ENCODE peak calls at places on chromosomes 2 and 18, in six cellular contexts. Q is H9, S is transverse colon, F is pancreas, K is heart left ventricle, M is caudate nucleus. T is an unnamed sample.

GRCh38 chr18:3453540-3454364 is 3.8 kb downstream of the TGIF1 start:
- DNase-seq in K (peak), Q (no peak), F (peak), S (peak), M (no peak), T (no peak)

GRCh38 chr2:190627881-190628412 is 20.9 kb upstream of the NAB1 start:
- DNase-seq in F (no peak), S (peak), K (peak), Q (no peak), M (no peak), T (no peak)

GRCh38 chr18:74725690-74726089 is 128.0 kb downstream of the ZNF407 start:
- DNase-seq in F (no peak), K (no peak), S (no peak), M (no peak), Q (no peak), T (no peak)

GRCh38 chr2:127525692-127526141 is 572 bp downstream of the IWS1 start:
- DNase-seq in M (no peak), S (no peak), F (no peak), Q (no peak), K (no peak), T (no peak)

GRCh38 chr2:95061119-95061512 is 35.6 kb downstream of the MAL start:
- DNase-seq in F (no peak), S (no peak), K (no peak), M (no peak), Q (peak), T (no peak)

GRCh38 chr2:144382848-144383247 is 137.1 kb downstream of the ZEB2 start:
- DNase-seq in Q (no peak), F (no peak), K (no peak), M (no peak), S (no peak), T (no peak)

GRCh38 chr2:127025357-127026062 is 81.4 kb downstream of the BIN1 start:
- DNase-seq in S (peak), Q (peak), F (peak), M (peak), K (peak), T (peak)

GRCh38 chr2:85409719-85410583 is at the start of gene CAPG:
- DNase-seq in F (peak), S (peak), K (peak), Q (peak), M (no peak), T (peak)

GRCh38 chr2:67234443-67234842 is 162.7 kb upstream of the ETAA1 start:
- DNase-seq in M (no peak), S (no peak), Q (peak), F (peak), K (no peak), T (no peak)

GRCh38 chr2:239167766-239168444 is 232.9 kb downstream of the HDAC4 start:
- DNase-seq in F (peak), K (peak), Q (no peak), S (no peak), M (no peak), T (peak)

GRCh38 chr18:27921392-27921791 is 255.5 kb downstream of the CDH2 start:
- DNase-seq in S (no peak), K (no peak), F (no peak), Q (peak), M (no peak), T (no peak)

GRCh38 chr2:83953661-83954060 is 505.4 kb downstream of the SUCLG1 start:
- DNase-seq in S (no peak), F (no peak), K (no peak), M (no peak), Q (peak), T (no peak)

GRCh38 chr2:20578266-20578894 is 72.5 kb downstream of the HS1BP3 start:
- DNase-seq in M (no peak), K (peak), S (no peak), F (no peak), Q (no peak), T (no peak)

GRCh38 chr2:28401-28975 is 17.8 kb downstream of the FAM110C start:
- DNase-seq in K (no peak), F (no peak), M (no peak), S (no peak), Q (no peak), T (no peak)

GRCh38 chr2:10132596-10132995 is 10.1 kb downstream of the RRM2 start:
- DNase-seq in Q (no peak), M (no peak), K (no peak), S (no peak), F (no peak), T (no peak)

GRCh38 chr2:204923957-204924356 is 378.7 kb downstream of the PARD3B start:
- DNase-seq in Q (no peak), K (no peak), S (no peak), F (no peak), M (no peak), T (no peak)

GRCh38 chr2:168639501-168639900 is 162.9 kb upstream of the NOSTRIN start:
- DNase-seq in Q (no peak), F (no peak), S (peak), M (no peak), K (peak), T (no peak)

GRCh38 chr2:167438206-167438605 is 549.9 kb downstream of the XIRP2 start:
- DNase-seq in F (no peak), M (no peak), S (no peak), Q (no peak), K (no peak), T (no peak)

GRCh38 chr2:157692768-157693167 is 64.1 kb upstream of the ACVR1C start:
- DNase-seq in F (no peak), S (no peak), K (no peak), Q (no peak), M (no peak), T (no peak)

GRCh38 chr2:188272121-188272520 is 19.6 kb upstream of the GULP1 start:
- DNase-seq in Q (no peak), F (no peak), S (no peak), M (no peak), K (no peak), T (no peak)

GRCh38 chr2:199710551-199710950 is 140.4 kb downstream of the FTCDNL1 start:
- DNase-seq in S (no peak), Q (no peak), M (no peak), K (no peak), F (no peak), T (no peak)

GRCh38 chr2:3042601-3043585 is 334.7 kb downstream of the EIPR1 start:
- DNase-seq in F (peak), M (no peak), Q (no peak), S (peak), K (no peak), T (no peak)

GRCh38 chr2:117065912-117066311 is 748.6 kb upstream of the DDX18 start:
- DNase-seq in K (no peak), Q (no peak), F (no peak), S (no peak), M (no peak), T (no peak)

GRCh38 chr2:12321017-12321641 is 395.6 kb upstream of the TRIB2 start:
- DNase-seq in Q (no peak), S (no peak), M (no peak), F (peak), K (peak), T (no peak)

GRCh38 chr2:240247241-240247867 is 106.9 kb upstream of the OTOS start:
- DNase-seq in S (no peak), F (no peak), M (no peak), Q (no peak), K (no peak), T (no peak)

GRCh38 chr2:171529914-171530313 is 7.6 kb downstream of the CYBRD1 start:
- DNase-seq in M (no peak), Q (no peak), K (no peak), S (no peak), F (no peak), T (no peak)

GRCh38 chr18:10417679-10418078 is 36.8 kb upstream of the APCDD1 start:
- DNase-seq in M (no peak), K (no peak), S (no peak), Q (no peak), F (no peak), T (no peak)

GRCh38 chr2:239311132-239312040 is 89.4 kb downstream of the HDAC4 start:
- DNase-seq in Q (peak), S (peak), M (no peak), K (no peak), F (peak), T (no peak)

GRCh38 chr2:241070811-241071676 is 31.0 kb downstream of the MTERF4 start:
- DNase-seq in Q (no peak), F (no peak), M (no peak), S (no peak), K (no peak), T (no peak)

GRCh38 chr2:170822292-170822884 is 5.7 kb downstream of the GAD1 start:
- DNase-seq in Q (peak), S (no peak), F (no peak), M (no peak), K (no peak), T (peak)

GRCh38 chr18:22282311-22283235 is 113.2 kb downstream of the GATA6 start:
- DNase-seq in F (no peak), S (no peak), M (no peak), Q (peak), K (no peak), T (no peak)

GRCh38 chr18:22283397-22283796 is 114.0 kb downstream of the GATA6 start:
- DNase-seq in S (no peak), M (no peak), F (no peak), Q (no peak), K (no peak), T (no peak)

GRCh38 chr18:22284581-22285230 is 115.3 kb downstream of the GATA6 start:
- DNase-seq in K (no peak), F (no peak), S (no peak), M (no peak), Q (no peak), T (no peak)

GRCh38 chr18:22286576-22286975 is 117.2 kb downstream of the GATA6 start:
- DNase-seq in F (peak), K (no peak), Q (no peak), M (no peak), S (peak), T (no peak)

DNA sequence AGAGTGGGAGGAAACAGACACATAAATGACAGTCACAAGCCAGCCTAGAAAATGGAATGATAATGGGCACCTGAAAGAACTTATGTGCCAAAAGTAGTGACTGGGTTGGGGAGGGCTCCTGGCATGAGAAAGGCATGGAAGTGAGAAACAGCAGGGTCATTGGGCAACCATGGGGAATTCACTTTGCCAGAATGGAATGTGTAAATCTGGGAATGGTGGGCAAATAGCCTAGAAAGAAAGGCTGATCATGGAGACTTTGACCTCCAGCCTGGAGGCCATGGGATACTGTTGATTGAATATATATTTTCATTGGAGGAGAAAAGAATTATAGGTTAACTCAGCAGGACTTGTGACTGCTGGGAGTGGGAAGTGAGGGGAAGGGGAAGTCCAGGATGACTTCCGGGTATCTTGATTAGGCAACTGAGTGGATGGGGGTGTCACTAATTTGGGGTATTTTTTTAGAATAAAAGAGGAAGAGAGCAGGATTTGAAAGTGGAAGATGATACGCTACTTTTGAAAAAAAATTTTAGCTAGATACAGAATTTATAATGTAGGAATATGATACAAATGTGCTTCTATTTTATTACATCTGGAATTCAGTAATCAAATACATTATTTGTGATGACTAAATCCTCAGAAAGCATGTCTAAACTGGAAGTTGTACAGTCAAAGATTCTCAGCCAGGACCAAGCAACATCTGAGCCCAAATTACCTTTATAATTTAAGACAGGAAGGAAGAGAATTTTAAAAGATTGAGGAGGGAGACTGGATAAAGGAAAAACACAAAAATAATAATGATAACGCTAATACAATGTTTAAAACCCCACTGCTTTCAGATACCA is 116.1 kb downstream of the GATA6 start:
- DNase-seq in Q (no peak), F (no peak), S (no peak), K (no peak), M (no peak), T (no peak)
- H3K27ac ChIP-seq in Q (no peak), F (no peak), S (peak), K (no peak), M (no peak), T (no peak)

DNA sequence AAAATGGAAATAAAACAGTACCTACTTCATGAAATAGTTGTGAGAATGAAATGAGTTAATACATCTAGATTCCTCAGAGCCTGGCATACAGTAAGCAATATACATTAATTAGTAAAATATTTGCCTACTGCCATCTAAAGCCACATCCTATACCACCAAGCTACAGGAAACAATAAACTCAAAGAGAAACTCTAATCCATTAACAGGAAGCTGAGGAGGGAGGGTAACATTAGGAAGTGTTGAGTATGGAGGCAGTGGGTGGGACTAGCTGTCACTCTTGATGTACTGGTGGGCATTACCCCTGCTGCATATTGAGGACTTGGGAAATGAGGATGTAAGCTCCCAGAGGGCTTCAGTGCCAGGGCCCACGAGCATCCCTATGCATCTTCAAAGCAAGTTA is 396.5 kb downstream of the TNS1 start:
- DNase-seq in M (no peak), S (no peak), K (no peak), F (no peak), Q (no peak), T (no peak)
- H3K27ac ChIP-seq in M (no peak), S (no peak), K (no peak), F (no peak), Q (no peak), T (no peak)

GRCh38 chr2:30303094-30303493 is 71.8 kb downstream of the LBH start:
- DNase-seq in S (no peak), K (no peak), F (no peak), Q (no peak), M (no peak), T (no peak)

GRCh38 chr2:30301551-30301950 is 70.2 kb downstream of the LBH start:
- DNase-seq in M (no peak), S (no peak), Q (peak), F (no peak), K (no peak), T (no peak)

GRCh38 chr2:30308280-30308679 is 76.9 kb downstream of the LBH start:
- DNase-seq in S (no peak), K (no peak), M (no peak), F (no peak), Q (no peak), T (no peak)

GRCh38 chr2:30306522-30306921 is 75.2 kb downstream of the LBH start:
- DNase-seq in Q (no peak), M (no peak), S (no peak), F (no peak), K (no peak), T (no peak)

GRCh38 chr2:30305235-30305634 is 73.9 kb downstream of the LBH start:
- DNase-seq in Q (no peak), M (no peak), K (no peak), F (no peak), S (no peak), T (no peak)
- H3K27ac ChIP-seq in Q (no peak), M (no peak), K (no peak), F (no peak), S (no peak), T (no peak)

DNA sequence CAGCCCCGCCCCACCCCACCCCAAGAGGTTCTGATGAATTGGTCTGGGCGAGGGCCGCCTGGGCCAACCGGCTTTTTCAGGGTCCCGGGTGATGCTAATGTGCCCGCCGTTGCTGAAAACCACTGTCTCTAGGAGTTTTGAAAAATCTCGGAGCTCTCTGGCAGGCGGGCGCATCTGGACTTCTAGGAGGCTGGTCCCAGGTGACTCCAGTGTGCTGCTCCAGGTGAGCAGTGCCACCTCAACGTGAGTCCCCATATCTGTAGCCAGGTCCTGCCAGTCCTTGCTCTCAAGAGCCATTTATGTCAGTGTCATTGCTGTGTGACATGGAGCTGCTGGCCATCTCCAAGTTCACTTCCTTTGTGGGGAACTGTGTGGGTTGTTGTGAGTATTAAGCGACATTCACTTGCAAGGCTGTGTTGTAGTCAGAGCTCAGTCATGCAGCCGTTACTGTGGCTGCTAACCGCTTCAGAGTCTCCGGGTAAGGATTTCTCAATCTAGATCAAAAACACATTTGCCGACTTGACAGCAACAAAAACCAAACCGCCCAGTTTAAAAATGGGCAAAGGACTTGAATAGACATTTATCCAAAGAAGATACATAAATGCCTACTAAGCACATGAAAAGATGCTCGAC is at the start of gene RFX8:
- DNase-seq in M (no peak), F (no peak), S (no peak), K (no peak), Q (no peak), T (peak)
- H3K27ac ChIP-seq in M (peak), F (no peak), S (no peak), K (peak), Q (no peak), T (no peak)